ENCODE peak calls at places on chromosome 14, in seven cellular contexts. I, K, E, R, P, W and O are unnamed samples.

GRCh38 chr14:54317396-54317795 is 79.4 kb upstream of the CDKN3 start:
- DNase-seq in I (no peak), K (no peak), E (no peak), R (no peak), P (no peak), W (no peak), O (no peak)

GRCh38 chr14:79568566-79568965 is 642.7 kb downstream of the DIO2 start:
- DNase-seq in I (no peak), K (no peak), E (no peak), R (no peak), P (no peak), W (no peak), O (no peak)

GRCh38 chr14:101010293-101010692 is 106.8 kb upstream of the RTL1 start:
- DNase-seq in I (no peak), K (no peak), E (no peak), R (peak), P (no peak), W (no peak), O (no peak)

GRCh38 chr14:47539065-47539464 is 136.3 kb downstream of the MDGA2 start:
- DNase-seq in I (no peak), K (no peak), E (no peak), R (no peak), P (no peak), W (no peak), O (no peak)

GRCh38 chr14:53979747-53980642 is 23.4 kb upstream of the BMP4 start:
- DNase-seq in I (no peak), K (peak), E (no peak), R (peak), P (peak), W (peak), O (no peak)

GRCh38 chr14:80658155-80658554 is 283.4 kb downstream of the CEP128 start:
- DNase-seq in I (no peak), K (no peak), E (no peak), R (no peak), P (no peak), W (no peak), O (no peak)

GRCh38 chr14:22781606-22782000 is 15.1 kb downstream of the OXA1L start:
- DNase-seq in I (no peak), K (no peak), E (no peak), R (no peak), P (peak), W (no peak), O (no peak)

GRCh38 chr14:50092006-50092555 is 24.3 kb downstream of the VCPKMT start:
- DNase-seq in I (no peak), K (no peak), E (no peak), R (no peak), P (no peak), W (no peak), O (no peak)

GRCh38 chr14:96069421-96069820 is 30.3 kb downstream of the C14orf132 start:
- DNase-seq in I (no peak), K (no peak), E (no peak), R (peak), P (no peak), W (no peak), O (no peak)

GRCh38 chr14:63051966-63052365 is 6.7 kb upstream of the KCNH5 start:
- DNase-seq in I (no peak), K (no peak), E (no peak), R (no peak), P (no peak), W (no peak), O (no peak)

GRCh38 chr14:33848706-33849454 is 102.0 kb downstream of the EGLN3 start:
- DNase-seq in I (no peak), K (peak), E (no peak), R (peak), P (peak), W (peak), O (no peak)

GRCh38 chr14:74348241-74348734 is at the start of gene VRTN:
- DNase-seq in I (no peak), K (no peak), E (no peak), R (no peak), P (no peak), W (no peak), O (no peak)

GRCh38 chr14:32593290-32593942 is 264.3 kb downstream of the AKAP6 start:
- DNase-seq in I (no peak), K (no peak), E (no peak), R (no peak), P (peak), W (no peak), O (no peak)

GRCh38 chr14:105884808-105885281 is 358.5 kb downstream of the TMEM121 start:
- DNase-seq in I (peak), K (peak), E (no peak), R (peak), P (no peak), W (peak), O (no peak)

GRCh38 chr14:30521899-30522736 is 36.8 kb upstream of the G2E3 start:
- DNase-seq in I (no peak), K (no peak), E (peak), R (no peak), P (peak), W (no peak), O (no peak)

GRCh38 chr14:94213021-94213420 is 38.9 kb downstream of the PPP4R4 start:
- DNase-seq in I (no peak), K (no peak), E (no peak), R (no peak), P (no peak), W (no peak), O (no peak)

GRCh38 chr14:101370593-101371569 is 190.4 kb upstream of the DIO3 start:
- DNase-seq in I (no peak), K (no peak), E (no peak), R (no peak), P (no peak), W (no peak), O (no peak)

GRCh38 chr14:28635387-28635786 is 131.2 kb upstream of the FOXG1 start:
- DNase-seq in I (no peak), K (no peak), E (peak), R (no peak), P (peak), W (no peak), O (no peak)

GRCh38 chr14:70265422-70265821 is 76.7 kb upstream of the SLC8A3 start:
- DNase-seq in I (no peak), K (no peak), E (no peak), R (no peak), P (no peak), W (no peak), O (no peak)

GRCh38 chr14:60878536-60878935 is 102.3 kb downstream of the TRMT5 start:
- DNase-seq in I (no peak), K (no peak), E (no peak), R (no peak), P (no peak), W (no peak), O (no peak)

DNA sequence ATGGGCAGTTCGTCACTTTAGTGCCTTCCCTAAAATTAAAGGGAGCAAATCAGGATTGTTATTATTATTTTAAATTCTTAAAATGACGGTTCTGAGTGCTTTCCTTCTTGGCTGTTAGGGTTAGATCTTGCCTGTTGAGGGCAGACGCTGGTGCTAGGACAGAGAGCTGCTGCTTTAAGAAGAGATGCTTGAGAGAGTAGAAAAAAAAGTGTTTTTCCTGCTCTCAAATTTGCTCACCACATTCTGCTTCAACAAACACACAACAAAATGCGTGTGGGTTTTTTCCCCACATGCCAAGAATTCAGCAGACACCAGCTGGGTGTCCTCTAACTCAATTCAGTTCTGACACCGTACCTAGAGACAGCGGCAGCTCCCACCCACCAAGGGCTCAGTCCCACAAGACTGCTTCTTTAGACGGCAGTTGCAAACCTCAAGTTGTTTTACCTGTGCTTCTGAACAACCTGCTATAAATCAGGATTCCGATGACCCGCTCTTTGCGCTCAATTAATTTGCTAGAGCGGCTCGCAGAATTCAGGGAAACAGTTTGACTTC is 75.8 kb upstream of the RIN3 start:
- DNase-seq in I (no peak), K (no peak), E (no peak), R (no peak), P (no peak), W (no peak), O (no peak)
- TF ChIP-seq CTCF in I (no peak), K (no peak), E (no peak), R (no peak), P (no peak), W (no peak), O (no peak)

GRCh38 chr14:68927089-68927488 is 52.0 kb downstream of the ACTN1 start:
- DNase-seq in I (no peak), K (no peak), E (no peak), R (no peak), P (no peak), W (no peak), O (no peak)

GRCh38 chr14:68928770-68929550 is 50.1 kb downstream of the ACTN1 start:
- DNase-seq in I (no peak), K (no peak), E (no peak), R (no peak), P (no peak), W (no peak), O (no peak)

GRCh38 chr14:68929623-68930307 is 49.3 kb downstream of the ACTN1 start:
- DNase-seq in I (no peak), K (no peak), E (no peak), R (no peak), P (no peak), W (peak), O (no peak)

GRCh38 chr14:68926236-68926635 is 52.9 kb downstream of the ACTN1 start:
- DNase-seq in I (no peak), K (no peak), E (no peak), R (no peak), P (no peak), W (no peak), O (no peak)

DNA sequence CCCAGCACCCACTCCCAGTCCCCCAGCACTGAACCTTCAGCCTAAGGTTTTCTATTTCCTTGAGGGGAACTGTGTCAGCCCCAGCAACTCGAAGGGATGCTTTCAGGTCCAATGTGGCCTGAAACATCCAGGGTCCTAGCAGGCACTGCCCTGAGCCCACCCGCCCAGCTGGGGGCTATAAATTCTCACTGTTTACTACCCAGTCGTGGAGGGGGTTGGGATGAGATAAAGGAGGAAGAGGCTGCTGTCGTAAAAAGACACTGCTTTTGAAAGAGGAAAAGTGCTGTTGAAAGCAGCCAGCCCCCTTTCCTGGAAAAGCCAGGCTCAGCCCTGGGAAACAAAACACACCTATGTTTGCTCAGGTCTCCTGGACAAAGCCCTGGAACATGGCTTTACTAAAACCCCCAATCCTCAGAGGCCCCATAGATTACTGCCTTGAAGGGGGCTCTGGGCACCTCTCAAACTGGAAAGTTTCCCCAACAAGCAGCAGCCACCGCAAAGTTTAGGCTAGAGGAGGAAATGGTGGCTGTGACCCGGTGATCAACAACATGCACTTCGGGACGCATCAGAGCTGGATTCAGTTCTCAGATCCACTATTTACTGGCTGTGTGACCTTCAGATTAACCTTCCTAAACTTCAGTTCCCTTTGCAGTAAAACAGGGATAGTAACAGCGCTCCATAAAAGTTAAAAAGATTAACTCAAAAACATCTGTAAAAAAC is 51.0 kb downstream of the ACTN1 start:
- DNase-seq in I (peak), K (no peak), E (no peak), R (no peak), P (no peak), W (no peak), O (no peak)
- H3K27ac ChIP-seq in I (peak), K (no peak), E (no peak), R (no peak), P (no peak), W (peak), O (peak)

DNA sequence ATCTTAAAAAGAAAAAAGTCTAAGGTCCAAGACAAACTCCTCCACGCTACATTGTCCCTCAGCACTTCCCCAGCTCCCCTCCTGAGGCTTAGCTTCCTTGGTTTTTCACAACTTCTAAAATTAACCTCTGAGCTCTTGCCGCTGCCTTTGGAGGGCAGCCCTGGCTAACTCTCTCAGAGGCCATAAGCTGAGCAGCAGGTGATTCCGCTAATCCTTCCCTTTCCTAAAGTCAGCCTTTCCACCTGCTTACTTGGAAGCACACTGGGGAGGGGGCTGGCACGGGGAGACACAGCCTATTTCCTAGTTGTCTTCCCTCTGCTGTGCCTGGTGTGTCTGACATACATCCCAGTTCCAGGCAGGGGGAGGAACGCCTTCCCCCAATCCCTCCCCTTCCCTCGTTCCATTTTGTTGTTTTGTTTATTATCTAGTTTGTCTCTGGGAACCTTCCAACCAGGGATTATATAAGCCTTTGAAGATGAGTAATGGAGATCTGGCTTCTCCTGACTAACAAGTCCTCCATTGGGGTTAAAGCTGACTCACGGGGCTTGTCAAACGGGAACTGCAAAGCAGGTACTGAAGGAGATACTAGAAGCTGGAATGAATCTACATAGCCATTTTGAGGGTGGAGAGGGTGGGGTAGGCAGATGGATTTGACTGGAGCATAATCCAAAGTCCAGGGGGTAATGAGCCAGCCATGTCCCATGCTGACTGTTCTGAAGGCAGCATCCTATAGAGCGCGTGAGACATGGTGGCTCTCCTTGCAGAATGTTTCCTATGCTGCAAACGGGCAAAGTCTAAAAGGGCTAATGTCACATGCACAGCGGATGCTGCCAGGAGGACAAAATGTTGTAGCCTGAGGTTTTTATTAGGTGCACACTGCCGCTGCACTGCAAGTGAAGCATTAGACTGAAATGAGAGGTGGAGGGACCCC is 230.8 kb downstream of the FOXN3 start:
- DNase-seq in I (no peak), K (no peak), E (no peak), R (peak), P (peak), W (peak), O (no peak)
- H3K4me3 ChIP-seq in I (no peak), K (no peak), E (no peak), R (no peak), P (no peak), W (peak), O (no peak)

GRCh38 chr14:48974994-48975393 is 611.2 kb downstream of the RPS29 start:
- DNase-seq in I (no peak), K (no peak), E (no peak), R (no peak), P (no peak), W (no peak), O (no peak)
- TF ChIP-seq CTCF in I (no peak), K (no peak), E (no peak), R (no peak), P (no peak), W (no peak), O (no peak)

GRCh38 chr14:91412939-91413338 is 4.7 kb downstream of the CCDC88C start:
- DNase-seq in I (no peak), K (no peak), E (peak), R (no peak), P (no peak), W (no peak), O (no peak)
- H3K27ac ChIP-seq in I (peak), K (peak), E (peak), R (no peak), P (no peak), W (no peak), O (no peak)

GRCh38 chr14:75982724-75983358 is 1.0 kb upstream of the TGFB3 start:
- DNase-seq in I (no peak), K (peak), E (peak), R (peak), P (peak), W (peak), O (no peak)
- H3K4me3 ChIP-seq in I (peak), K (peak), E (peak), R (no peak), P (peak), W (peak), O (peak)

DNA sequence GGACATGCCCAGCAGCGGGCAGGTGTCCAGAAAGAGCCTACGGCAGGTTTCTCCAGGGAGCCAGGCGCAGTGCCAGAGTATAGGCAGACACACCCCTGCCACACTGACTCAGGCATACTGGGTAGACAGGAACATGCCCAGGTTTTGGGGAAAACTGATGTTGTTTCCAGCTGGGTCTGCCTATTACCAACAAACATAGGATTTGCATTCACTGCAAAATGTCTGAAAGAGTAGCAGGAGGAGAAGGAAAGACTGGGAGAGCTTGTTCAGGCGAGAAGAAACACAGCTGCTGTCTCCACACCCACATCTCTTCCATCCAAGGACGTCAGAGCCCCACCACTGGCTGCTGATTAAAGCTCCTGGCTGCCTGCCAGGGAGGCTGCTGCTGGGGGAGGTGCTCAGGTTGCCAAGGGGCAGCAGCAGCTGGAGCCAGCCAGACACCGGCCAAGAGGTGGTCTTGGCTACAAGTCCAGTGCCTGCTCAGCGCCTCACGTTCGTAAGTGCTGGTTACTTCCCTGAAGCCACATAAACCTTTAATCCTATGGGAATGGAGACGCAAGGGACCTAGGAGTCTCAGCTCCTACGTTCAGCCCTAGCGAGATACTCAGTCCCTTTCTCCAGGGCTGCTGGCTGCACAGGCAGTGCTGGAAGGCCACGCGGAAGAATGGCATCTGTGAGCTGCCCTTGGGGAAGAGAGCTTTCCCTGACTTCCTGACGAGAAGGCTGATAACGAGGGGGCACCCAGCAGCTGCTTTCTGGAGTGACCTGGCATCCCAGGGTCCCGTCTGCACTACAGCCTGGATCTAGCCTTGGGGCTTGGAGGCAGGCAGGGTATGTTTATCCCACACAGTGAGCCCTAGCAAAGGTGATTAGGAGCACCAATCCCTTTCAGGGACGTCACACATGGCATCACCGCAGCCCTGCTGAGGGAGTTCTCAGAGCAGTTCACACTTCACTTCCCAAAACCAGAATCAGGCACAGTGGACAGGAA is 58.1 kb downstream of the PLEKHG3 start:
- DNase-seq in I (peak), K (peak), E (no peak), R (peak), P (peak), W (peak), O (peak)
- TF ChIP-seq CTCF in I (no peak), K (no peak), E (no peak), R (no peak), P (no peak), W (no peak), O (no peak)

DNA sequence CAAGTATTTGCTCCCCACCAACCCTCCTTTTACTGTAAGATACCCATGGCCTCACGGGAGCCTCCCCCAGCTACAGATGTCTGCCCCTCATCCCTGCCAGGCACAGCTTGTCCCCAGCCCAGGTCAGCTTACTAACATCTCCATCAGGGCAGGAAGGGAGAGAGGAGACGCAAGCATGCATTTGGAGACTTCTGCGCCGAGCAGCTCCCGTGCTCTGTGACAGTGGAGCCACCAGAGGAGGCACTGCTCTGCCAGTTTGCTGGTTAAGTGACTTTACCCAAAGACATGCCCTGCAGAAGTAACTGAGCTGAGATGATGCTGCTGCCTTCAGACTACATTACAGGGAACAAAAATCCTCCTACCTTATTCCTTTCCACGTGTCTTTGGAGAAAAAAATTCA is 133.4 kb downstream of the ESRRB start:
- DNase-seq in I (no peak), K (no peak), E (no peak), R (no peak), P (no peak), W (no peak), O (no peak)
- H3K27ac ChIP-seq in I (no peak), K (no peak), E (no peak), R (no peak), P (no peak), W (no peak), O (no peak)

GRCh38 chr14:99976681-99977080 is 88.5 kb upstream of the EVL start:
- DNase-seq in I (no peak), K (no peak), E (no peak), R (no peak), P (no peak), W (no peak), O (no peak)

GRCh38 chr14:99976021-99976420 is 89.2 kb upstream of the EVL start:
- DNase-seq in I (no peak), K (no peak), E (no peak), R (no peak), P (no peak), W (no peak), O (no peak)

GRCh38 chr14:99972748-99973466 is 92.3 kb upstream of the EVL start:
- DNase-seq in I (no peak), K (no peak), E (no peak), R (no peak), P (no peak), W (no peak), O (no peak)

GRCh38 chr14:99971929-99972747 is 93.1 kb upstream of the EVL start:
- DNase-seq in I (peak), K (peak), E (no peak), R (peak), P (no peak), W (no peak), O (no peak)

GRCh38 chr14:99975190-99975589 is 90.0 kb upstream of the EVL start:
- DNase-seq in I (no peak), K (no peak), E (no peak), R (no peak), P (no peak), W (no peak), O (no peak)
- H3K4me3 ChIP-seq in I (no peak), K (no peak), E (no peak), R (no peak), P (no peak), W (no peak), O (no peak)